ENCODE peak calls at places on chromosomes 4 and X, in ten cellular contexts. Q, H, Y, Z, D, B, E, M, C and I are unnamed samples.

GRCh38 chrX:102950908-102951866 is 14.1 kb downstream of the RAB40AL start:
- DNase-seq in Q (peak; percentile 43), H (peak; percentile 56), Y (peak; percentile 48), Z (peak; percentile 19), D (peak; percentile 35), B (peak; percentile 49), E (no peak), M (peak; percentile 51), C (peak; percentile 48), I (no peak)

GRCh38 chr4:76881375-76881774 is 16.6 kb downstream of the SOWAHB start:
- DNase-seq in Q (no peak), H (no peak), Y (no peak), Z (no peak), D (no peak), B (no peak), E (no peak), M (no peak), C (no peak), I (no peak)

GRCh38 chrX:20352935-20353336 is 86.2 kb upstream of the RPS6KA3 start:
- DNase-seq in Q (peak; percentile 38), H (no peak), Y (no peak), Z (no peak), D (no peak), B (no peak), E (no peak), M (no peak), C (no peak), I (no peak)

GRCh38 chrX:2894885-2895292 is 34.2 kb downstream of the ARSD start:
- DNase-seq in Q (no peak), H (no peak), Y (no peak), Z (no peak), D (no peak), B (no peak), E (no peak), M (no peak), C (peak; percentile 49), I (no peak)

GRCh38 chr4:19748470-19748869 is 503.2 kb upstream of the SLIT2 start:
- DNase-seq in Q (no peak), H (no peak), Y (no peak), Z (peak; percentile 57), D (no peak), B (no peak), E (no peak), M (no peak), C (no peak), I (peak; percentile 65)

GRCh38 chr4:168832746-168833575 is 177.1 kb downstream of the CBR4 start:
- DNase-seq in Q (no peak), H (no peak), Y (no peak), Z (no peak), D (no peak), B (no peak), E (no peak), M (peak; percentile 68), C (no peak), I (no peak)

GRCh38 chr4:56742080-56742871 is 61.2 kb upstream of the HOPX start:
- DNase-seq in Q (no peak), H (no peak), Y (no peak), Z (no peak), D (no peak), B (no peak), E (no peak), M (no peak), C (no peak), I (no peak)

GRCh38 chr4:101067383-101067782 is 279.9 kb downstream of the PPP3CA start:
- DNase-seq in Q (no peak), H (no peak), Y (no peak), Z (no peak), D (no peak), B (no peak), E (no peak), M (no peak), C (no peak), I (no peak)

GRCh38 chr4:168095776-168096443 is 3.6 kb downstream of the ANXA10 start:
- DNase-seq in Q (no peak), H (no peak), Y (no peak), Z (no peak), D (no peak), B (no peak), E (no peak), M (no peak), C (peak; percentile 20), I (no peak)

GRCh38 chrX:14030248-14030592 is 528 bp upstream of the GEMIN8 start:
- DNase-seq in Q (peak; percentile 26), H (no peak), Y (no peak), Z (no peak), D (no peak), B (no peak), E (no peak), M (peak; percentile 24), C (no peak), I (no peak)

GRCh38 chrX:6683353-6683752 is 148.4 kb upstream of the VCX3A start:
- DNase-seq in Q (peak; percentile 12), H (no peak), Y (no peak), Z (no peak), D (no peak), B (no peak), E (no peak), M (no peak), C (no peak), I (no peak)

GRCh38 chr4:1763550-1764080 is 29.5 kb upstream of the FGFR3 start:
- DNase-seq in Q (no peak), H (no peak), Y (no peak), Z (no peak), D (no peak), B (peak; percentile 62), E (no peak), M (no peak), C (no peak), I (no peak)

GRCh38 chrX:16870861-16871584 is 861 bp upstream of the RBBP7 start:
- DNase-seq in Q (peak; percentile 36), H (no peak), Y (peak; percentile 28), Z (peak; percentile 13), D (no peak), B (no peak), E (peak; percentile 90), M (peak; percentile 42), C (no peak), I (no peak)

GRCh38 chr4:2787230-2788100 is 5.4 kb upstream of the SH3BP2 start:
- DNase-seq in Q (peak; percentile 92), H (no peak), Y (peak; percentile 62), Z (peak; percentile 37), D (no peak), B (no peak), E (peak; percentile 78), M (no peak), C (no peak), I (no peak)

GRCh38 chr4:64713256-64713840 is 304.1 kb upstream of the TECRL start:
- DNase-seq in Q (peak; percentile 42), H (peak; percentile 17), Y (no peak), Z (no peak), D (no peak), B (peak; percentile 8), E (no peak), M (no peak), C (peak; percentile 28), I (no peak)

GRCh38 chr4:109682875-109683274 is 20.4 kb downstream of the CASP6 start:
- DNase-seq in Q (no peak), H (no peak), Y (no peak), Z (no peak), D (no peak), B (no peak), E (no peak), M (no peak), C (no peak), I (no peak)